ENCODE peak calls at places on chromosomes 6 and 20, in six cellular contexts. One of them, this sample, is unnamed.

GRCh38 chr20:44615169-44615791 is 32.9 kb downstream of the PKIG start:
- DNase-seq in neural progenitor cell: no peak
- DNase-seq in astrocyte of the spinal cord: no peak
- DNase-seq in left ventricle myocardium inferior: peak
- DNase-seq in thoracic aorta: no peak
- DNase-seq in fibroblast of mammary gland: peak
- DNase-seq in this sample: no peak

GRCh38 chr6:160279850-160280249 is 21.2 kb upstream of the SLC22A2 start:
- DNase-seq in left ventricle myocardium inferior: no peak
- DNase-seq in thoracic aorta: no peak
- DNase-seq in fibroblast of mammary gland: peak
- DNase-seq in neural progenitor cell: no peak
- DNase-seq in astrocyte of the spinal cord: no peak
- DNase-seq in this sample: no peak

GRCh38 chr6:12137480-12137879 is 125.4 kb downstream of the HIVEP1 start:
- DNase-seq in fibroblast of mammary gland: peak
- DNase-seq in astrocyte of the spinal cord: peak
- DNase-seq in left ventricle myocardium inferior: peak
- DNase-seq in neural progenitor cell: no peak
- DNase-seq in thoracic aorta: peak
- DNase-seq in this sample: peak

GRCh38 chr6:157059781-157060180 is 263.5 kb downstream of the TMEM242 start:
- DNase-seq in neural progenitor cell: peak
- DNase-seq in thoracic aorta: no peak
- DNase-seq in fibroblast of mammary gland: no peak
- DNase-seq in left ventricle myocardium inferior: no peak
- DNase-seq in astrocyte of the spinal cord: no peak
- DNase-seq in this sample: no peak

GRCh38 chr20:10504893-10505292 is 69.8 kb downstream of the SLX4IP start:
- DNase-seq in thoracic aorta: no peak
- DNase-seq in neural progenitor cell: no peak
- DNase-seq in astrocyte of the spinal cord: no peak
- DNase-seq in fibroblast of mammary gland: peak
- DNase-seq in left ventricle myocardium inferior: no peak
- DNase-seq in this sample: no peak

GRCh38 chr6:5906842-5907241 is 99.9 kb downstream of the NRN1 start:
- DNase-seq in neural progenitor cell: no peak
- DNase-seq in fibroblast of mammary gland: no peak
- DNase-seq in astrocyte of the spinal cord: no peak
- DNase-seq in left ventricle myocardium inferior: no peak
- DNase-seq in thoracic aorta: no peak
- DNase-seq in this sample: no peak

GRCh38 chr20:37726321-37726720 is 32.5 kb downstream of the CTNNBL1 start:
- DNase-seq in neural progenitor cell: no peak
- DNase-seq in left ventricle myocardium inferior: no peak
- DNase-seq in thoracic aorta: no peak
- DNase-seq in fibroblast of mammary gland: no peak
- DNase-seq in astrocyte of the spinal cord: no peak
- DNase-seq in this sample: no peak

GRCh38 chr6:28537509-28538140 is 11.9 kb downstream of the GPX5 start:
- DNase-seq in fibroblast of mammary gland: peak
- DNase-seq in left ventricle myocardium inferior: no peak
- DNase-seq in neural progenitor cell: peak
- DNase-seq in thoracic aorta: no peak
- DNase-seq in astrocyte of the spinal cord: peak
- DNase-seq in this sample: peak

GRCh38 chr6:156884306-156884705 is 107.1 kb downstream of the ARID1B start:
- DNase-seq in left ventricle myocardium inferior: no peak
- DNase-seq in neural progenitor cell: no peak
- DNase-seq in thoracic aorta: no peak
- DNase-seq in astrocyte of the spinal cord: no peak
- DNase-seq in fibroblast of mammary gland: no peak
- DNase-seq in this sample: no peak

GRCh38 chr6:107569456-107569855 is 79.5 kb downstream of the SOBP start:
- DNase-seq in neural progenitor cell: no peak
- DNase-seq in fibroblast of mammary gland: no peak
- DNase-seq in astrocyte of the spinal cord: no peak
- DNase-seq in left ventricle myocardium inferior: no peak
- DNase-seq in thoracic aorta: no peak
- DNase-seq in this sample: no peak

GRCh38 chr6:10174056-10174455 is 240.8 kb downstream of the TFAP2A start:
- DNase-seq in thoracic aorta: no peak
- DNase-seq in neural progenitor cell: no peak
- DNase-seq in astrocyte of the spinal cord: no peak
- DNase-seq in fibroblast of mammary gland: no peak
- DNase-seq in left ventricle myocardium inferior: no peak
- DNase-seq in this sample: no peak

GRCh38 chr6:5422321-5422915 is 161.1 kb downstream of the FARS2 start:
- DNase-seq in astrocyte of the spinal cord: peak
- DNase-seq in left ventricle myocardium inferior: no peak
- DNase-seq in fibroblast of mammary gland: peak
- DNase-seq in thoracic aorta: no peak
- DNase-seq in neural progenitor cell: peak
- DNase-seq in this sample: no peak

GRCh38 chr6:3510617-3511016 is 53.8 kb upstream of the SLC22A23 start:
- DNase-seq in thoracic aorta: no peak
- DNase-seq in neural progenitor cell: peak
- DNase-seq in fibroblast of mammary gland: no peak
- DNase-seq in astrocyte of the spinal cord: no peak
- DNase-seq in left ventricle myocardium inferior: no peak
- DNase-seq in this sample: no peak

GRCh38 chr6:38052035-38052434 is 232.5 kb downstream of the ZFAND3 start:
- DNase-seq in fibroblast of mammary gland: no peak
- DNase-seq in thoracic aorta: no peak
- DNase-seq in neural progenitor cell: no peak
- DNase-seq in astrocyte of the spinal cord: no peak
- DNase-seq in left ventricle myocardium inferior: no peak
- DNase-seq in this sample: no peak

GRCh38 chr20:58372836-58373235 is 16.2 kb upstream of the VAPB start:
- DNase-seq in neural progenitor cell: peak
- DNase-seq in thoracic aorta: no peak
- DNase-seq in fibroblast of mammary gland: no peak
- DNase-seq in astrocyte of the spinal cord: no peak
- DNase-seq in left ventricle myocardium inferior: no peak
- DNase-seq in this sample: no peak

GRCh38 chr6:83707829-83708545 is 914 bp downstream of the SNAP91 start:
- DNase-seq in fibroblast of mammary gland: no peak
- DNase-seq in neural progenitor cell: peak
- DNase-seq in left ventricle myocardium inferior: no peak
- DNase-seq in thoracic aorta: no peak
- DNase-seq in astrocyte of the spinal cord: no peak
- DNase-seq in this sample: no peak

GRCh38 chr6:50030777-50031562 is 9.2 kb upstream of the DEFB110 start:
- DNase-seq in fibroblast of mammary gland: peak
- DNase-seq in thoracic aorta: no peak
- DNase-seq in neural progenitor cell: peak
- DNase-seq in left ventricle myocardium inferior: no peak
- DNase-seq in astrocyte of the spinal cord: no peak
- DNase-seq in this sample: no peak

GRCh38 chr6:41878961-41879405 is 16.2 kb downstream of the USP49 start:
- DNase-seq in astrocyte of the spinal cord: peak
- DNase-seq in fibroblast of mammary gland: peak
- DNase-seq in neural progenitor cell: no peak
- DNase-seq in left ventricle myocardium inferior: no peak
- DNase-seq in thoracic aorta: no peak
- DNase-seq in this sample: no peak

GRCh38 chr6:155444120-155444917 is 11.3 kb downstream of the NOX3 start:
- DNase-seq in left ventricle myocardium inferior: no peak
- DNase-seq in neural progenitor cell: no peak
- DNase-seq in fibroblast of mammary gland: no peak
- DNase-seq in thoracic aorta: no peak
- DNase-seq in astrocyte of the spinal cord: peak
- DNase-seq in this sample: peak

GRCh38 chr20:60999256-60999655 is 252.8 kb upstream of the CDH4 start:
- DNase-seq in fibroblast of mammary gland: peak
- DNase-seq in neural progenitor cell: no peak
- DNase-seq in thoracic aorta: no peak
- DNase-seq in astrocyte of the spinal cord: no peak
- DNase-seq in left ventricle myocardium inferior: no peak
- DNase-seq in this sample: no peak

GRCh38 chr20:58892126-58892931 is 39.8 kb downstream of the GNAS start:
- DNase-seq in left ventricle myocardium inferior: peak
- DNase-seq in neural progenitor cell: peak
- DNase-seq in astrocyte of the spinal cord: peak
- DNase-seq in fibroblast of mammary gland: peak
- DNase-seq in thoracic aorta: no peak
- DNase-seq in this sample: no peak

GRCh38 chr6:15358579-15359327 is 112.9 kb downstream of the JARID2 start:
- DNase-seq in fibroblast of mammary gland: no peak
- DNase-seq in left ventricle myocardium inferior: no peak
- DNase-seq in thoracic aorta: no peak
- DNase-seq in astrocyte of the spinal cord: peak
- DNase-seq in neural progenitor cell: no peak
- DNase-seq in this sample: no peak

GRCh38 chr6:104606361-104606760 is 253.4 kb downstream of the HACE1 start:
- DNase-seq in fibroblast of mammary gland: no peak
- DNase-seq in left ventricle myocardium inferior: no peak
- DNase-seq in neural progenitor cell: peak
- DNase-seq in thoracic aorta: no peak
- DNase-seq in astrocyte of the spinal cord: no peak
- DNase-seq in this sample: no peak

GRCh38 chr6:128519132-128519930 is 1.1 kb downstream of the PTPRK start:
- DNase-seq in thoracic aorta: no peak
- DNase-seq in astrocyte of the spinal cord: peak
- DNase-seq in left ventricle myocardium inferior: peak
- DNase-seq in neural progenitor cell: peak
- DNase-seq in fibroblast of mammary gland: peak
- DNase-seq in this sample: no peak

GRCh38 chr20:3452690-3453089 is 18.1 kb upstream of the ATRN start:
- DNase-seq in thoracic aorta: no peak
- DNase-seq in left ventricle myocardium inferior: no peak
- DNase-seq in astrocyte of the spinal cord: no peak
- DNase-seq in fibroblast of mammary gland: no peak
- DNase-seq in neural progenitor cell: no peak
- DNase-seq in this sample: no peak

DNA sequence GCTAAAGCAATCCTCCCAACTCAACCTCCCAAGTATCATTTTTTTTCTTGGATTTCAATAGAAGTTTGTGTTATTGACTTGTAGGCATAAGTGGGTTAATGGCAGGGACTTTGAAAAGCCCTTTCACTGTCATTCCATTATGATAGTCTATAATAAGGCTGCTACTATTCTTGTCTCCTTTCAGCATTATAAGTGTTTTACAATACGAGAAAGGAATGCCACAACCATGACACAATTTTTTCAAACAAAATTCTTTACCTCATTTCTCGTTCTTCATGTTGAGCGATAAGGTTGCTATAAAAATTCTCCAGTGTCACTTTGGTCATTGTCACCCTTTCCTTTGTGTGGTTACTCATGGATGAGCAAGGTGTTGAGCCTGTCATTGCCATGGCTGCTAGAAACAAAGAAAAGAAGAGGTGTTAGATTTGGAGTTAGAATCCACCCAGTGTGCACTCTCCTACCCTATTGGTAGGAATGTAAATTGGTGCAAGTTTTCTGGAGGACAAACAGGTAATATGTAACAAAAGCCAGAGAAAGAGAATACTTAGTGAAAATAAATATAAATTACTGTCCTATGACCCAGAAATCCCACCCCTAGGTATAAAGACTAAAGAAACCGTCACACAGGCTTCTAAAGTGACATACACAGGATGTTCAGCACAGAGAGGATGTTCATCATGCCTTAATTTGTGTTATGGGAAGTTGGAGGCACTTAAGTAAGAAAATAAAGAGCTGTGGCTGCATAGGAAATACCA is 7.3 kb downstream of the STK38 start:
- DNase-seq in astrocyte of the spinal cord: no peak
- DNase-seq in fibroblast of mammary gland: no peak
- DNase-seq in thoracic aorta: no peak
- DNase-seq in neural progenitor cell: no peak
- DNase-seq in left ventricle myocardium inferior: no peak
- DNase-seq in this sample: no peak
- TF ChIP-seq CTCF in astrocyte of the spinal cord: no peak
- TF ChIP-seq CTCF in fibroblast of mammary gland: peak
- TF ChIP-seq CTCF in thoracic aorta: no peak
- TF ChIP-seq CTCF in neural progenitor cell: no peak
- TF ChIP-seq CTCF in left ventricle myocardium inferior: peak
- TF ChIP-seq CTCF in this sample: no peak

GRCh38 chr6:168647271-168647670 is 206.3 kb downstream of the SMOC2 start:
- DNase-seq in neural progenitor cell: no peak
- DNase-seq in fibroblast of mammary gland: no peak
- DNase-seq in astrocyte of the spinal cord: no peak
- DNase-seq in left ventricle myocardium inferior: no peak
- DNase-seq in thoracic aorta: no peak
- DNase-seq in this sample: no peak

GRCh38 chr6:168649209-168649608 is 208.2 kb downstream of the SMOC2 start:
- DNase-seq in neural progenitor cell: no peak
- DNase-seq in thoracic aorta: no peak
- DNase-seq in fibroblast of mammary gland: no peak
- DNase-seq in astrocyte of the spinal cord: no peak
- DNase-seq in left ventricle myocardium inferior: no peak
- DNase-seq in this sample: no peak

GRCh38 chr6:168648240-168648639 is 207.3 kb downstream of the SMOC2 start:
- DNase-seq in left ventricle myocardium inferior: no peak
- DNase-seq in fibroblast of mammary gland: no peak
- DNase-seq in astrocyte of the spinal cord: no peak
- DNase-seq in thoracic aorta: no peak
- DNase-seq in neural progenitor cell: no peak
- DNase-seq in this sample: no peak

GRCh38 chr6:168650686-168651085 is 209.7 kb downstream of the SMOC2 start:
- DNase-seq in thoracic aorta: no peak
- DNase-seq in neural progenitor cell: no peak
- DNase-seq in astrocyte of the spinal cord: no peak
- DNase-seq in fibroblast of mammary gland: no peak
- DNase-seq in left ventricle myocardium inferior: no peak
- DNase-seq in this sample: no peak

GRCh38 chr6:168648730-168649129 is 207.7 kb downstream of the SMOC2 start:
- DNase-seq in thoracic aorta: no peak
- DNase-seq in left ventricle myocardium inferior: no peak
- DNase-seq in astrocyte of the spinal cord: no peak
- DNase-seq in fibroblast of mammary gland: no peak
- DNase-seq in neural progenitor cell: no peak
- DNase-seq in this sample: no peak
- H3K4me3 ChIP-seq in thoracic aorta: no peak
- H3K4me3 ChIP-seq in left ventricle myocardium inferior: peak
- H3K4me3 ChIP-seq in astrocyte of the spinal cord: no peak
- H3K4me3 ChIP-seq in fibroblast of mammary gland: no peak
- H3K4me3 ChIP-seq in neural progenitor cell: no peak
- H3K4me3 ChIP-seq in this sample: no peak

DNA sequence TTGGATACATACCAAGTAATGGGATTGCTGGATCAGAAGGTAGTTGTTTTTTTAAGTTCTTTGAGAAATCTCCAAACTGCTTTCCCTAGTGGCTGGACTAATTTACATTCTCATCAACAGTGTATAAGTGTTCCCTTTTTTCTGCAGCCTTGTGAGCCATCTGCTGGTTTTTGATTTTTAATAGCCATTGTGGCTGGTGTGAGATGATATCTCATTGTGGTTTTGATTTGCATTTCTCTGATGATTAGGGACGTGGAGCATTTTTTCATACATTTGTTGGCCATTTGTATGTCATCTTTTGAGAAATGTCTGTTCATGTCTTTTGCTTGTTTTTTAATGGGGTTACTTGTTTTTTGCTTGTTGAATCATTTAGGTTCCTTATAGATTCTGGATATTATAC is 34.8 kb downstream of the TOP1 start:
- DNase-seq in astrocyte of the spinal cord: no peak
- DNase-seq in neural progenitor cell: no peak
- DNase-seq in thoracic aorta: no peak
- DNase-seq in fibroblast of mammary gland: no peak
- DNase-seq in left ventricle myocardium inferior: no peak
- DNase-seq in this sample: no peak
- TF ChIP-seq CTCF in astrocyte of the spinal cord: no peak
- TF ChIP-seq CTCF in neural progenitor cell: no peak
- TF ChIP-seq CTCF in thoracic aorta: no peak
- TF ChIP-seq CTCF in fibroblast of mammary gland: no peak
- TF ChIP-seq CTCF in left ventricle myocardium inferior: no peak
- TF ChIP-seq CTCF in this sample: no peak

GRCh38 chr6:121382467-121383121 is 48.3 kb upstream of the TBC1D32 start:
- DNase-seq in neural progenitor cell: no peak
- DNase-seq in thoracic aorta: no peak
- DNase-seq in astrocyte of the spinal cord: no peak
- DNase-seq in left ventricle myocardium inferior: no peak
- DNase-seq in fibroblast of mammary gland: peak
- DNase-seq in this sample: peak
- H3K4me3 ChIP-seq in neural progenitor cell: no peak
- H3K4me3 ChIP-seq in thoracic aorta: no peak
- H3K4me3 ChIP-seq in astrocyte of the spinal cord: no peak
- H3K4me3 ChIP-seq in left ventricle myocardium inferior: no peak
- H3K4me3 ChIP-seq in fibroblast of mammary gland: no peak
- H3K4me3 ChIP-seq in this sample: no peak

This sample was measured in HFF-Myc.